ENCODE peak calls at places on chromosomes 7 and 10, in nine cellular contexts. One of them, this sample, is unnamed. For H3K4me1 and H3K9me3, the result is how much of the 10 kb centered on the place peaks cover.

GRCh38 chr7:91165846-91166230 is 98.4 kb upstream of the FZD1 start:
- DNase-seq in neuronal stem cell: no peak
- DNase-seq in body of pancreas: no peak
- DNase-seq in sigmoid colon: no peak
- DNase-seq in psoas muscle: no peak
- DNase-seq in hepatocyte: no peak
- DNase-seq in fibroblast of lung: peak
- DNase-seq in CD8-positive, alpha-beta T cell: no peak
- DNase-seq in stomach: no peak
- DNase-seq in this sample: no peak

GRCh38 chr10:46092523-46093195 is 46.6 kb upstream of the MSMB start:
- DNase-seq in neuronal stem cell: no peak
- DNase-seq in body of pancreas: no peak
- DNase-seq in sigmoid colon: no peak
- DNase-seq in psoas muscle: no peak
- DNase-seq in hepatocyte: no peak
- DNase-seq in fibroblast of lung: no peak
- DNase-seq in CD8-positive, alpha-beta T cell: peak
- DNase-seq in stomach: no peak
- DNase-seq in this sample: no peak

GRCh38 chr7:37284805-37285211 is 163.9 kb downstream of the ELMO1 start:
- DNase-seq in neuronal stem cell: peak
- DNase-seq in body of pancreas: peak
- DNase-seq in sigmoid colon: peak
- DNase-seq in psoas muscle: no peak
- DNase-seq in hepatocyte: peak
- DNase-seq in fibroblast of lung: peak
- DNase-seq in CD8-positive, alpha-beta T cell: peak
- DNase-seq in stomach: no peak
- DNase-seq in this sample: peak

GRCh38 chr7:111292026-111292430 is 201.1 kb downstream of the LRRN3 start:
- DNase-seq in neuronal stem cell: no peak
- DNase-seq in body of pancreas: no peak
- DNase-seq in sigmoid colon: no peak
- DNase-seq in psoas muscle: no peak
- DNase-seq in hepatocyte: no peak
- DNase-seq in fibroblast of lung: peak
- DNase-seq in CD8-positive, alpha-beta T cell: no peak
- DNase-seq in stomach: no peak
- DNase-seq in this sample: no peak

GRCh38 chr10:86234553-86235270 is 131.9 kb downstream of the GRID1 start:
- DNase-seq in neuronal stem cell: peak
- DNase-seq in body of pancreas: no peak
- DNase-seq in sigmoid colon: no peak
- DNase-seq in psoas muscle: peak
- DNase-seq in hepatocyte: no peak
- DNase-seq in fibroblast of lung: no peak
- DNase-seq in CD8-positive, alpha-beta T cell: no peak
- DNase-seq in stomach: no peak
- DNase-seq in this sample: no peak

GRCh38 chr7:153084283-153084682 is 324.7 kb downstream of the ACTR3B start:
- DNase-seq in neuronal stem cell: no peak
- DNase-seq in body of pancreas: no peak
- DNase-seq in sigmoid colon: no peak
- DNase-seq in psoas muscle: no peak
- DNase-seq in hepatocyte: no peak
- DNase-seq in fibroblast of lung: no peak
- DNase-seq in CD8-positive, alpha-beta T cell: no peak
- DNase-seq in stomach: no peak
- DNase-seq in this sample: no peak

GRCh38 chr10:48811461-48811860 is 126.8 kb downstream of the WDFY4 start:
- DNase-seq in neuronal stem cell: no peak
- DNase-seq in body of pancreas: no peak
- DNase-seq in sigmoid colon: no peak
- DNase-seq in psoas muscle: no peak
- DNase-seq in hepatocyte: no peak
- DNase-seq in fibroblast of lung: no peak
- DNase-seq in CD8-positive, alpha-beta T cell: no peak
- DNase-seq in stomach: no peak
- DNase-seq in this sample: no peak

GRCh38 chr7:92732451-92733036 is 103.8 kb downstream of the CDK6 start:
- DNase-seq in neuronal stem cell: no peak
- DNase-seq in body of pancreas: no peak
- DNase-seq in sigmoid colon: no peak
- DNase-seq in psoas muscle: no peak
- DNase-seq in hepatocyte: no peak
- DNase-seq in fibroblast of lung: no peak
- DNase-seq in CD8-positive, alpha-beta T cell: no peak
- DNase-seq in stomach: no peak
- DNase-seq in this sample: no peak

GRCh38 chr7:70539196-70539595 is 592.7 kb upstream of the GALNT17 start:
- DNase-seq in neuronal stem cell: no peak
- DNase-seq in body of pancreas: no peak
- DNase-seq in sigmoid colon: no peak
- DNase-seq in psoas muscle: no peak
- DNase-seq in hepatocyte: no peak
- DNase-seq in fibroblast of lung: no peak
- DNase-seq in CD8-positive, alpha-beta T cell: no peak
- DNase-seq in stomach: no peak
- DNase-seq in this sample: no peak

GRCh38 chr7:107971100-107971499 is 31.9 kb downstream of the LAMB1 start:
- DNase-seq in neuronal stem cell: no peak
- DNase-seq in body of pancreas: no peak
- DNase-seq in sigmoid colon: no peak
- DNase-seq in psoas muscle: no peak
- DNase-seq in hepatocyte: no peak
- DNase-seq in fibroblast of lung: no peak
- DNase-seq in CD8-positive, alpha-beta T cell: no peak
- DNase-seq in stomach: no peak
- DNase-seq in this sample: no peak

GRCh38 chr7:42915356-42915755 is 3.5 kb upstream of the C7orf25 start:
- DNase-seq in neuronal stem cell: no peak
- DNase-seq in body of pancreas: no peak
- DNase-seq in sigmoid colon: no peak
- DNase-seq in psoas muscle: no peak
- DNase-seq in hepatocyte: no peak
- DNase-seq in fibroblast of lung: peak
- DNase-seq in CD8-positive, alpha-beta T cell: no peak
- DNase-seq in stomach: no peak
- DNase-seq in this sample: no peak

GRCh38 chr10:92811986-92812385 is 36.3 kb upstream of the EXOC6 start:
- DNase-seq in neuronal stem cell: peak
- DNase-seq in body of pancreas: no peak
- DNase-seq in sigmoid colon: no peak
- DNase-seq in psoas muscle: no peak
- DNase-seq in hepatocyte: no peak
- DNase-seq in fibroblast of lung: no peak
- DNase-seq in CD8-positive, alpha-beta T cell: no peak
- DNase-seq in stomach: no peak
- DNase-seq in this sample: no peak

GRCh38 chr10:14556285-14556956 is 218.3 kb downstream of the FAM107B start:
- DNase-seq in neuronal stem cell: no peak
- DNase-seq in body of pancreas: peak
- DNase-seq in sigmoid colon: no peak
- DNase-seq in psoas muscle: no peak
- DNase-seq in hepatocyte: peak
- DNase-seq in fibroblast of lung: peak
- DNase-seq in CD8-positive, alpha-beta T cell: peak
- DNase-seq in stomach: no peak
- DNase-seq in this sample: peak

GRCh38 chr10:30420774-30421173 is 13.2 kb upstream of the MAP3K8 start:
- DNase-seq in neuronal stem cell: no peak
- DNase-seq in body of pancreas: no peak
- DNase-seq in sigmoid colon: no peak
- DNase-seq in psoas muscle: no peak
- DNase-seq in hepatocyte: no peak
- DNase-seq in fibroblast of lung: no peak
- DNase-seq in CD8-positive, alpha-beta T cell: no peak
- DNase-seq in stomach: no peak
- DNase-seq in this sample: no peak

GRCh38 chr10:70748801-70749573 is 36.2 kb downstream of the TBATA start:
- DNase-seq in neuronal stem cell: no peak
- DNase-seq in body of pancreas: no peak
- DNase-seq in sigmoid colon: peak
- DNase-seq in psoas muscle: no peak
- DNase-seq in hepatocyte: no peak
- DNase-seq in fibroblast of lung: no peak
- DNase-seq in CD8-positive, alpha-beta T cell: no peak
- DNase-seq in stomach: no peak
- DNase-seq in this sample: no peak

GRCh38 chr7:8295638-8296361 is 33.8 kb upstream of the ICA1 start:
- DNase-seq in neuronal stem cell: peak
- DNase-seq in body of pancreas: peak
- DNase-seq in sigmoid colon: no peak
- DNase-seq in psoas muscle: no peak
- DNase-seq in hepatocyte: peak
- DNase-seq in fibroblast of lung: peak
- DNase-seq in CD8-positive, alpha-beta T cell: peak
- DNase-seq in stomach: peak
- DNase-seq in this sample: peak

GRCh38 chr10:59857921-59858320 is 48.4 kb downstream of the CCDC6 start:
- DNase-seq in neuronal stem cell: no peak
- DNase-seq in body of pancreas: no peak
- DNase-seq in sigmoid colon: no peak
- DNase-seq in psoas muscle: no peak
- DNase-seq in hepatocyte: no peak
- DNase-seq in fibroblast of lung: no peak
- DNase-seq in CD8-positive, alpha-beta T cell: no peak
- DNase-seq in stomach: no peak
- DNase-seq in this sample: no peak
- H3K4me1 ChIP-seq in neuronal stem cell: under half
- H3K4me1 ChIP-seq in body of pancreas: under half
- H3K4me1 ChIP-seq in sigmoid colon: half or more
- H3K4me1 ChIP-seq in psoas muscle: under half
- H3K4me1 ChIP-seq in hepatocyte: under half
- H3K4me1 ChIP-seq in fibroblast of lung: under half
- H3K4me1 ChIP-seq in CD8-positive, alpha-beta T cell: under half
- H3K4me1 ChIP-seq in stomach: under half
- H3K4me1 ChIP-seq in this sample: under half

GRCh38 chr10:114685456-114685855 is 27.4 kb upstream of the ABLIM1 start:
- DNase-seq in neuronal stem cell: no peak
- DNase-seq in body of pancreas: peak
- DNase-seq in sigmoid colon: no peak
- DNase-seq in psoas muscle: no peak
- DNase-seq in hepatocyte: peak
- DNase-seq in fibroblast of lung: no peak
- DNase-seq in CD8-positive, alpha-beta T cell: no peak
- DNase-seq in stomach: no peak
- DNase-seq in this sample: no peak

GRCh38 chr10:114684822-114685209 is 26.7 kb upstream of the ABLIM1 start:
- DNase-seq in neuronal stem cell: no peak
- DNase-seq in body of pancreas: peak
- DNase-seq in sigmoid colon: no peak
- DNase-seq in psoas muscle: no peak
- DNase-seq in hepatocyte: peak
- DNase-seq in fibroblast of lung: peak
- DNase-seq in CD8-positive, alpha-beta T cell: no peak
- DNase-seq in stomach: no peak
- DNase-seq in this sample: peak

GRCh38 chr10:114686013-114686412 is 27.9 kb upstream of the ABLIM1 start:
- DNase-seq in neuronal stem cell: no peak
- DNase-seq in body of pancreas: no peak
- DNase-seq in sigmoid colon: no peak
- DNase-seq in psoas muscle: no peak
- DNase-seq in hepatocyte: no peak
- DNase-seq in fibroblast of lung: no peak
- DNase-seq in CD8-positive, alpha-beta T cell: no peak
- DNase-seq in stomach: no peak
- DNase-seq in this sample: no peak

GRCh38 chr10:114684085-114684821 is 26.2 kb upstream of the ABLIM1 start:
- DNase-seq in neuronal stem cell: no peak
- DNase-seq in body of pancreas: peak
- DNase-seq in sigmoid colon: peak
- DNase-seq in psoas muscle: peak
- DNase-seq in hepatocyte: peak
- DNase-seq in fibroblast of lung: peak
- DNase-seq in CD8-positive, alpha-beta T cell: no peak
- DNase-seq in stomach: peak
- DNase-seq in this sample: peak

GRCh38 chr10:114687459-114687858 is 29.4 kb upstream of the ABLIM1 start:
- DNase-seq in neuronal stem cell: no peak
- DNase-seq in body of pancreas: no peak
- DNase-seq in sigmoid colon: no peak
- DNase-seq in psoas muscle: no peak
- DNase-seq in hepatocyte: no peak
- DNase-seq in fibroblast of lung: no peak
- DNase-seq in CD8-positive, alpha-beta T cell: no peak
- DNase-seq in stomach: no peak
- DNase-seq in this sample: no peak
- H3K4me3 ChIP-seq in neuronal stem cell: no peak
- H3K4me3 ChIP-seq in body of pancreas: no peak
- H3K4me3 ChIP-seq in sigmoid colon: no peak
- H3K4me3 ChIP-seq in psoas muscle: no peak
- H3K4me3 ChIP-seq in hepatocyte: no peak
- H3K4me3 ChIP-seq in fibroblast of lung: no peak
- H3K4me3 ChIP-seq in CD8-positive, alpha-beta T cell: no peak
- H3K4me3 ChIP-seq in stomach: no peak
- H3K4me3 ChIP-seq in this sample: no peak

GRCh38 chr7:144255471-144255897 is 9.1 kb downstream of the OR2A7 start:
- DNase-seq in neuronal stem cell: no peak
- DNase-seq in body of pancreas: no peak
- DNase-seq in sigmoid colon: peak
- DNase-seq in psoas muscle: no peak
- DNase-seq in hepatocyte: peak
- DNase-seq in fibroblast of lung: no peak
- DNase-seq in CD8-positive, alpha-beta T cell: no peak
- DNase-seq in stomach: no peak
- DNase-seq in this sample: no peak
- H3K9me3 ChIP-seq in neuronal stem cell: under half
- H3K9me3 ChIP-seq in body of pancreas: under half
- H3K9me3 ChIP-seq in sigmoid colon: under half
- H3K9me3 ChIP-seq in psoas muscle: under half
- H3K9me3 ChIP-seq in hepatocyte: under half
- H3K9me3 ChIP-seq in fibroblast of lung: under half
- H3K9me3 ChIP-seq in CD8-positive, alpha-beta T cell: under half
- H3K9me3 ChIP-seq in stomach: under half
- H3K9me3 ChIP-seq in this sample: under half

DNA sequence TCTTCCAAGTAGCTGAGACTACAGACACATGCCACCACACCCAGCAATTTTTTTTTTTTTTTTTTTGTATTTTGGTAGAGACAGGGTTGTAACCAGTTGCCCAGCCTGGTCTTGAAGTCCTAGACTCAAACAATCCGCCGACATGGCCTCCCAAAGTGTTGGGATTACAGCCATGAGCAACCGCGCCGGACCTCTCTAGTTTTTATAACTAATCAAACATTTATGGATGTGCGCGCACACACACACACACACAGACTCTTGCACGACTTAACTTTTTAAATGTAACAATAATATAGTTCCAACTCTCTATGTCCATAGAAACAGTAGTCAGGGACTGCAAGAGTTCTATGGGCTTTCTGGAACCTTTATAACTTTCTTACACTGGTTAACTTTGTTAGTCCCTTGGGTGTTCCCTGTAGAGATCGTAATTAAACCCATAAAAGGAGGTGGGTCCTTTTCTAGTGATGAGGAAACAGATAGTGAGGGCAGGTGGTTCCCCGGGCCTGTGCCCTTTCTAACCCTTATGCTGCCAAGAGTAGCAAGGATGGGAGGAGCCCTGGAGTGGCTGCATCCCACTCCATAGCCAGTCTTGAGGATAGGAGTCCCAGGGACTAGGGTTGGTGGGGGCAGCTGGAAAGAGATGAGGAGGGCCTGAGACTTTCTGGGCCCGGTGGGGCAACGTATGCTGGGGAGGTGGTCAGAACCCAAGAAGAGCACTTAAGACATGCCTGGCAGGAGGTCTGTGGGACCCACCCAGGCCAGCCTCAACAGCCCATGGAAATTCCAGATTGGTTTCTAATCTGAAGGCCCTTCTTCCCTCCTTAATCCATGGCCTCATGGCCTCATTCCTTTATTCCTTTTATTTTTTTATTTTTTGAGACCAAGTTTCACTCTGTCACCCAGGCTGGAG is 8.6 kb downstream of the MARVELD1 start:
- DNase-seq in neuronal stem cell: no peak
- DNase-seq in body of pancreas: no peak
- DNase-seq in sigmoid colon: no peak
- DNase-seq in psoas muscle: no peak
- DNase-seq in hepatocyte: no peak
- DNase-seq in fibroblast of lung: no peak
- DNase-seq in CD8-positive, alpha-beta T cell: no peak
- DNase-seq in stomach: no peak
- DNase-seq in this sample: no peak
- H3K4me1 ChIP-seq in neuronal stem cell: under half
- H3K4me1 ChIP-seq in body of pancreas: under half
- H3K4me1 ChIP-seq in sigmoid colon: under half
- H3K4me1 ChIP-seq in psoas muscle: under half
- H3K4me1 ChIP-seq in hepatocyte: under half
- H3K4me1 ChIP-seq in fibroblast of lung: under half
- H3K4me1 ChIP-seq in CD8-positive, alpha-beta T cell: under half
- H3K4me1 ChIP-seq in stomach: under half
- H3K4me1 ChIP-seq in this sample: under half